ENCODE peak calls at places on chromosomes 1 and 21, in nine cellular contexts. B is NAMALWA, W is choroid plexus epithelial cell, D is endothelial cell, A is HFFc6, C is psoas muscle, R is AG04450, T is lower leg skin, J is HT-29. H is an unnamed sample.

GRCh38 chr1:67753776-67754525 is 69.0 kb downstream of the GADD45A start:
- DNase-seq in T (no peak), J (peak), A (no peak), R (no peak), C (no peak), B (no peak), W (no peak), D (no peak), H (no peak)

GRCh38 chr1:229699613-229700242 is 73.7 kb downstream of the URB2 start:
- DNase-seq in D (no peak), R (no peak), J (no peak), A (no peak), T (no peak), C (no peak), B (no peak), W (peak), H (no peak)

GRCh38 chr1:30911061-30911954 is 2.8 kb upstream of the SDC3 start:
- DNase-seq in W (peak), B (peak), R (peak), J (peak), T (peak), C (peak), D (peak), A (peak), H (peak)

GRCh38 chr1:220990417-220991337 is 111.4 kb downstream of the HLX start:
- DNase-seq in B (no peak), D (no peak), T (no peak), W (peak), A (peak), C (no peak), J (no peak), R (peak), H (no peak)

GRCh38 chr1:85200870-85201339 is at the start of gene SYDE2:
- DNase-seq in R (no peak), B (peak), C (peak), W (peak), A (peak), T (peak), D (peak), J (peak), H (peak)

GRCh38 chr1:145983206-145983675 is 13.1 kb downstream of the TXNIP start:
- DNase-seq in T (no peak), W (no peak), R (no peak), C (peak), J (peak), D (no peak), A (no peak), B (no peak), H (no peak)

GRCh38 chr1:2493691-2494322 is 17.7 kb downstream of the PLCH2 start:
- DNase-seq in R (no peak), J (no peak), A (no peak), C (no peak), D (no peak), T (no peak), B (peak), W (no peak), H (no peak)

GRCh38 chr1:85229574-85230097 is 28.8 kb upstream of the SYDE2 start:
- DNase-seq in B (no peak), R (no peak), W (no peak), J (peak), C (no peak), A (no peak), D (no peak), T (no peak), H (no peak)

GRCh38 chr1:35539073-35539823 is 18.0 kb downstream of the KIAA0319L start:
- DNase-seq in R (no peak), C (no peak), D (no peak), J (no peak), B (no peak), A (peak), W (peak), T (no peak), H (no peak)

GRCh38 chr1:54982739-54983138 is 2.3 kb downstream of the TMEM61 start:
- DNase-seq in D (no peak), B (peak), J (peak), A (no peak), T (peak), C (no peak), R (no peak), W (no peak), H (no peak)

GRCh38 chr1:76379506-76379905 is 305.0 kb downstream of the ST6GALNAC3 start:
- DNase-seq in R (no peak), T (no peak), C (no peak), W (no peak), B (no peak), A (no peak), J (no peak), D (no peak), H (no peak)

GRCh38 chr1:54564312-54565112 is 16.5 kb downstream of the ACOT11 start:
- DNase-seq in J (peak), R (no peak), W (no peak), A (no peak), B (no peak), D (no peak), C (peak), T (no peak), H (no peak)

GRCh38 chr1:64268653-64269557 is 65.5 kb downstream of the UBE2U start:
- DNase-seq in D (peak), C (peak), J (peak), B (peak), R (peak), T (no peak), W (peak), A (peak), H (no peak)

GRCh38 chr1:65149753-65150463 is 1.9 kb downstream of the AK4 start:
- DNase-seq in D (no peak), B (no peak), T (peak), A (no peak), J (no peak), R (no peak), C (no peak), W (no peak), H (no peak)

GRCh38 chr1:71365451-71365850 is 284.6 kb upstream of the ZRANB2 start:
- DNase-seq in T (no peak), D (no peak), R (no peak), A (no peak), B (no peak), W (peak), C (no peak), J (no peak), H (no peak)

GRCh38 chr1:154943649-154944421 is 7.3 kb upstream of the PMVK start:
- DNase-seq in A (no peak), J (peak), D (peak), T (no peak), B (peak), W (peak), R (no peak), C (peak), H (no peak)

GRCh38 chr1:12475158-12475934 is 142.7 kb downstream of the DHRS3 start:
- DNase-seq in T (no peak), W (no peak), B (no peak), D (no peak), J (peak), A (no peak), R (no peak), C (no peak), H (no peak)

GRCh38 chr21:26811031-26811430 is 34.2 kb downstream of the ADAMTS1 start:
- DNase-seq in R (no peak), B (no peak), D (no peak), W (peak), C (no peak), J (no peak), T (no peak), A (no peak), H (no peak)

GRCh38 chr1:46969014-46969619 is 27.8 kb upstream of the CYP4A11 start:
- DNase-seq in J (peak), W (no peak), D (no peak), T (no peak), C (no peak), B (no peak), R (no peak), A (no peak), H (no peak)

GRCh38 chr1:211260161-211261107 is 1.3 kb downstream of the RCOR3 start:
- DNase-seq in C (peak), D (peak), W (peak), B (peak), R (no peak), T (peak), J (peak), A (peak), H (peak)

GRCh38 chr1:24888971-24889670 is 41.0 kb downstream of the RUNX3 start:
- DNase-seq in A (peak), B (no peak), R (no peak), J (no peak), W (peak), T (no peak), C (no peak), D (no peak), H (no peak)

GRCh38 chr1:116724765-116725375 is 29.4 kb upstream of the CD2 start:
- DNase-seq in T (no peak), J (peak), R (peak), W (peak), D (peak), C (no peak), B (peak), A (peak), H (no peak)

GRCh38 chr21:34734696-34735095 is 65.9 kb downstream of the CLIC6 start:
- DNase-seq in A (peak), T (no peak), W (no peak), C (peak), D (no peak), R (no peak), J (no peak), B (no peak), H (no peak)

GRCh38 chr1:13583592-13583963 is at the start of gene PDPN:
- DNase-seq in W (peak), A (no peak), D (peak), J (no peak), C (peak), T (peak), R (no peak), B (no peak), H (no peak)

GRCh38 chr1:222241410-222241809 is 306.5 kb downstream of the HHIPL2 start:
- DNase-seq in J (no peak), C (no peak), A (no peak), R (no peak), W (no peak), B (no peak), D (no peak), T (no peak), H (no peak)

GRCh38 chr1:15089244-15089992 is 64.1 kb upstream of the TMEM51 start:
- DNase-seq in T (no peak), A (no peak), D (no peak), J (peak), B (peak), R (no peak), W (peak), C (no peak), H (no peak)

GRCh38 chr1:230708631-230709580 is 5.0 kb downstream of the AGT start:
- DNase-seq in B (no peak), D (no peak), W (no peak), A (no peak), T (no peak), J (peak), C (peak), R (no peak), H (no peak)

GRCh38 chr1:172640146-172640545 is 18.8 kb upstream of the FASLG start:
- DNase-seq in T (no peak), D (no peak), R (no peak), C (no peak), A (no peak), B (no peak), W (peak), J (no peak), H (no peak)

GRCh38 chr21:35457097-35457496 is 408.0 kb upstream of the RUNX1 start:
- DNase-seq in J (no peak), C (no peak), R (no peak), B (no peak), T (no peak), A (no peak), W (no peak), D (no peak), H (no peak)

GRCh38 chr1:229244091-229244490 is 26.8 kb upstream of the RAB4A start:
- DNase-seq in B (no peak), C (no peak), A (no peak), J (no peak), T (no peak), W (no peak), R (no peak), D (no peak), H (no peak)

GRCh38 chr1:219174672-219175564 is 1.2 kb downstream of the LYPLAL1 start:
- DNase-seq in T (no peak), C (peak), D (no peak), R (peak), J (no peak), W (peak), B (peak), A (peak), H (no peak)

GRCh38 chr1:8554956-8555534 is 237.1 kb downstream of the SLC45A1 start:
- DNase-seq in R (no peak), C (no peak), A (no peak), W (peak), B (no peak), D (no peak), J (no peak), T (no peak), H (no peak)

GRCh38 chr1:164635784-164636729 is 77.1 kb downstream of the PBX1 start:
- DNase-seq in C (no peak), B (no peak), R (no peak), J (peak), W (no peak), D (no peak), T (no peak), A (no peak), H (no peak)

GRCh38 chr1:78045850-78046778 is at the start of gene GIPC2:
- DNase-seq in R (no peak), B (no peak), T (no peak), A (no peak), D (peak), C (peak), J (peak), W (peak), H (no peak)

GRCh38 chr1:226606311-226607267 is 58.0 kb downstream of the STUM start:
- DNase-seq in T (no peak), C (no peak), R (no peak), J (no peak), W (peak), B (no peak), A (no peak), D (no peak), H (no peak)

GRCh38 chr1:1462318-1462966 is 9.1 kb upstream of the ATAD3B start:
- DNase-seq in W (no peak), R (no peak), J (peak), T (no peak), D (no peak), C (no peak), B (peak), A (no peak), H (no peak)

GRCh38 chr1:1946540-1946939 is 27.5 kb upstream of the TMEM52 start:
- DNase-seq in C (peak), B (no peak), J (no peak), A (no peak), R (no peak), D (no peak), T (no peak), W (peak), H (no peak)

GRCh38 chr1:107963601-107964396 is 1.2 kb downstream of the VAV3 start:
- DNase-seq in R (no peak), T (peak), B (peak), J (no peak), C (peak), W (peak), D (peak), A (no peak), H (no peak)

GRCh38 chr21:26844258-26845065 is 747 bp downstream of the ADAMTS1 start:
- DNase-seq in C (peak), B (no peak), R (no peak), J (no peak), A (peak), T (peak), D (peak), W (peak), H (no peak)